ENCODE peak calls at places on chromosomes 16 and 17, in five cellular contexts. S is H1, K is K562, F is HCT116, H is HepG2. L is an unnamed sample.

GRCh38 chr16:4316732-4317461 is 1.0 kb downstream of the GLIS2 start:
- DNase-seq in S (no peak), K (no peak), F (no peak), H (no peak), L (no peak)

GRCh38 chr17:37476431-37477130 is 13.1 kb upstream of the DUSP14 start:
- DNase-seq in S (no peak), K (no peak), F (no peak), H (peak), L (no peak)

GRCh38 chr17:16215002-16215272 is 397 bp downstream of the NCOR1 start:
- DNase-seq in S (no peak), K (peak), F (no peak), H (peak), L (no peak)

GRCh38 chr16:57115504-57116182 is 23.3 kb downstream of the CPNE2 start:
- DNase-seq in S (no peak), K (no peak), F (no peak), H (no peak), L (no peak)

GRCh38 chr17:82831041-82831817 is 8.6 kb downstream of the ZNF750 start:
- DNase-seq in S (no peak), K (no peak), F (no peak), H (no peak), L (no peak)

GRCh38 chr17:17056167-17056562 is 13.9 kb downstream of the MPRIP start:
- DNase-seq in S (no peak), K (no peak), F (no peak), H (no peak), L (no peak)

GRCh38 chr17:80260791-80261158 is at the start of gene RNF213:
- DNase-seq in S (no peak), K (peak), F (no peak), H (no peak), L (no peak)

GRCh38 chr16:3259829-3260228 is 3.4 kb upstream of the MEFV start:
- DNase-seq in S (no peak), K (no peak), F (no peak), H (no peak), L (no peak)

GRCh38 chr17:76872221-76872873 is 4.1 kb downstream of the MGAT5B start:
- DNase-seq in S (no peak), K (no peak), F (peak), H (no peak), L (no peak)

GRCh38 chr17:28725660-28726395 is at the start of gene TLCD1:
- DNase-seq in S (no peak), K (peak), F (no peak), H (peak), L (no peak)

GRCh38 chr16:26606381-26607150 is 460.2 kb upstream of the C16orf82 start:
- DNase-seq in S (no peak), K (no peak), F (no peak), H (no peak), L (no peak)

GRCh38 chr16:82990155-82990554 is 363.4 kb downstream of the CDH13 start:
- DNase-seq in S (no peak), K (no peak), F (no peak), H (no peak), L (no peak)

GRCh38 chr16:27595993-27596392 is 46.0 kb downstream of the KATNIP start:
- DNase-seq in S (no peak), K (no peak), F (no peak), H (no peak), L (no peak)

GRCh38 chr16:2370725-2371124 is 30.2 kb upstream of the ABCA3 start:
- DNase-seq in S (no peak), K (no peak), F (no peak), H (no peak), L (no peak)

GRCh38 chr16:2686912-2687507 is 4.7 kb downstream of the KCTD5 start:
- DNase-seq in S (no peak), K (peak), F (no peak), H (no peak), L (peak)

GRCh38 chr16:19757026-19757425 is 39.0 kb downstream of the IQCK start:
- DNase-seq in S (no peak), K (no peak), F (no peak), H (no peak), L (no peak)

GRCh38 chr17:45574376-45574775 is 83.9 kb upstream of the PLEKHM1 start:
- DNase-seq in S (no peak), K (peak), F (no peak), H (no peak), L (no peak)

GRCh38 chr16:5034167-5034523 is 410 bp upstream of the NAGPA start:
- DNase-seq in S (no peak), K (no peak), F (no peak), H (no peak), L (no peak)

GRCh38 chr16:66334856-66335255 is 31.6 kb upstream of the CDH5 start:
- DNase-seq in S (no peak), K (no peak), F (no peak), H (no peak), L (no peak)

GRCh38 chr16:14378684-14379467 is 251.2 kb downstream of the PARN start:
- DNase-seq in S (no peak), K (no peak), F (no peak), H (no peak), L (no peak)

GRCh38 chr17:78384479-78385175 is 6.2 kb downstream of the PGS1 start:
- DNase-seq in S (no peak), K (no peak), F (no peak), H (no peak), L (no peak)
- TF ChIP-seq SRF in S (no peak), K (no peak), F (no peak), H (no peak), L (no peak)

GRCh38 chr17:81712468-81713003 is 452 bp downstream of the SLC25A10 start:
- DNase-seq in S (no peak), K (no peak), F (no peak), H (peak), L (no peak)
- TF ChIP-seq SRF in S (no peak), K (no peak), F (no peak), H (no peak), L (no peak)

GRCh38 chr17:72516772-72517399 is 396.1 kb downstream of the SOX9 start:
- DNase-seq in S (no peak), K (no peak), F (no peak), H (peak), L (no peak)

GRCh38 chr17:72514321-72514861 is 393.6 kb downstream of the SOX9 start:
- DNase-seq in S (no peak), K (no peak), F (no peak), H (no peak), L (no peak)

GRCh38 chr17:72517413-72518237 is 396.8 kb downstream of the SOX9 start:
- DNase-seq in S (no peak), K (no peak), F (no peak), H (no peak), L (no peak)

GRCh38 chr17:72514888-72515287 is 394.1 kb downstream of the SOX9 start:
- DNase-seq in S (no peak), K (no peak), F (no peak), H (no peak), L (no peak)

GRCh38 chr17:72515291-72516065 is 394.7 kb downstream of the SOX9 start:
- DNase-seq in S (no peak), K (no peak), F (no peak), H (no peak), L (peak)
- TF ChIP-seq SRF in S (no peak), K (no peak), F (no peak), H (no peak), L (no peak)

GRCh38 chr17:60457148-60457547 is 34.9 kb downstream of the CHCT1 start:
- DNase-seq in S (no peak), K (no peak), F (no peak), H (no peak), L (no peak)

GRCh38 chr17:60451071-60451470 is 28.8 kb downstream of the CHCT1 start:
- DNase-seq in S (no peak), K (no peak), F (no peak), H (no peak), L (no peak)

GRCh38 chr17:60451965-60452364 is 29.7 kb downstream of the CHCT1 start:
- DNase-seq in S (no peak), K (no peak), F (no peak), H (no peak), L (no peak)

DNA sequence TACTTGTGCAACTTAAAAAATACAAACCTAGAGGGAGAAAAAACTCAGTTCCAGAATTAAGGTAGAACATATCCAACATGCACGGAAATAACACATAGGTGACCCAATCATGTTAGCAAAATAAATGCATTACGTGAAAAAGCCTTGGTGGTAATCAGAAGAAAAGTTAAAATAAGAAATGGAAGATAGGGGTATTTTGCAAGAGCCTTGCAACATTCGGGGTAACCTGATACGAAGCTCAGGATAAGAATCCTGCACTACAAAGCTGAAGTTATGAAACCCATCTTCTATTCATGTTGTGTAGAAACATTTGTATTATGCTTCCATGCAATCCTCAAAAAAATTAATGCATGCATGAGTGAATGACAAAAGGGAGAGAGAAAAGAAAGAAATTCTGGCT is 33.1 kb downstream of the CHCT1 start:
- DNase-seq in S (no peak), K (no peak), F (no peak), H (no peak), L (no peak)
- TF ChIP-seq SRF in S (no peak), K (no peak), F (no peak), H (no peak), L (no peak)

L was measured in GM12878.